ENCODE peak calls at places on chromosomes 11 and 22, in ten cellular contexts. One of them, this sample, is unnamed. For H3K9me3, the result is how much of the 10 kb centered on the place peaks cover.

GRCh38 chr11:6635082-6635932 is 16.1 kb upstream of the TPP1 start:
- DNase-seq in fibroblast of lung: peak
- DNase-seq in WERI-Rb-1: no peak
- DNase-seq in ascending aorta: no peak
- DNase-seq in A549: no peak
- DNase-seq in GM23248: peak
- DNase-seq in stomach: no peak
- DNase-seq in endothelial cell of umbilical vein: peak
- DNase-seq in tibial artery: no peak
- DNase-seq in H9: peak
- DNase-seq in this sample: peak

GRCh38 chr11:16299884-16300778 is 56.2 kb downstream of the SOX6 start:
- DNase-seq in fibroblast of lung: no peak
- DNase-seq in WERI-Rb-1: no peak
- DNase-seq in ascending aorta: no peak
- DNase-seq in A549: no peak
- DNase-seq in GM23248: no peak
- DNase-seq in stomach: no peak
- DNase-seq in endothelial cell of umbilical vein: no peak
- DNase-seq in tibial artery: no peak
- DNase-seq in H9: no peak
- DNase-seq in this sample: no peak

GRCh38 chr11:504053-504993 is 2.7 kb downstream of the RNH1 start:
- DNase-seq in fibroblast of lung: peak
- DNase-seq in WERI-Rb-1: no peak
- DNase-seq in ascending aorta: no peak
- DNase-seq in A549: no peak
- DNase-seq in GM23248: peak
- DNase-seq in stomach: peak
- DNase-seq in endothelial cell of umbilical vein: peak
- DNase-seq in tibial artery: peak
- DNase-seq in H9: no peak
- DNase-seq in this sample: no peak

GRCh38 chr11:79437274-79437980 is 3.4 kb downstream of the TENM4 start:
- DNase-seq in fibroblast of lung: peak
- DNase-seq in WERI-Rb-1: peak
- DNase-seq in ascending aorta: no peak
- DNase-seq in A549: no peak
- DNase-seq in GM23248: peak
- DNase-seq in stomach: peak
- DNase-seq in endothelial cell of umbilical vein: peak
- DNase-seq in tibial artery: peak
- DNase-seq in H9: peak
- DNase-seq in this sample: no peak

GRCh38 chr11:64571410-64572091 is 19.5 kb upstream of the SLC22A12 start:
- DNase-seq in fibroblast of lung: no peak
- DNase-seq in WERI-Rb-1: peak
- DNase-seq in ascending aorta: no peak
- DNase-seq in A549: no peak
- DNase-seq in GM23248: peak
- DNase-seq in stomach: no peak
- DNase-seq in endothelial cell of umbilical vein: no peak
- DNase-seq in tibial artery: no peak
- DNase-seq in H9: peak
- DNase-seq in this sample: peak

GRCh38 chr22:40334899-40335298 is 11.4 kb upstream of the ADSL start:
- DNase-seq in fibroblast of lung: no peak
- DNase-seq in WERI-Rb-1: no peak
- DNase-seq in ascending aorta: no peak
- DNase-seq in A549: no peak
- DNase-seq in GM23248: no peak
- DNase-seq in stomach: no peak
- DNase-seq in endothelial cell of umbilical vein: no peak
- DNase-seq in tibial artery: no peak
- DNase-seq in H9: no peak
- DNase-seq in this sample: no peak

GRCh38 chr11:108496643-108497256 is 1.4 kb downstream of the POGLUT3 start:
- DNase-seq in fibroblast of lung: peak
- DNase-seq in WERI-Rb-1: no peak
- DNase-seq in ascending aorta: no peak
- DNase-seq in A549: no peak
- DNase-seq in GM23248: peak
- DNase-seq in stomach: no peak
- DNase-seq in endothelial cell of umbilical vein: no peak
- DNase-seq in tibial artery: no peak
- DNase-seq in H9: no peak
- DNase-seq in this sample: no peak

GRCh38 chr11:128481135-128481534 is 106.2 kb downstream of the ETS1 start:
- DNase-seq in fibroblast of lung: peak
- DNase-seq in WERI-Rb-1: no peak
- DNase-seq in ascending aorta: no peak
- DNase-seq in A549: no peak
- DNase-seq in GM23248: peak
- DNase-seq in stomach: no peak
- DNase-seq in endothelial cell of umbilical vein: no peak
- DNase-seq in tibial artery: no peak
- DNase-seq in H9: no peak
- DNase-seq in this sample: no peak

GRCh38 chr11:18527512-18527911 is 770 bp upstream of the TSG101 start:
- DNase-seq in fibroblast of lung: peak
- DNase-seq in WERI-Rb-1: no peak
- DNase-seq in ascending aorta: no peak
- DNase-seq in A549: peak
- DNase-seq in GM23248: peak
- DNase-seq in stomach: no peak
- DNase-seq in endothelial cell of umbilical vein: peak
- DNase-seq in tibial artery: no peak
- DNase-seq in H9: no peak
- DNase-seq in this sample: no peak

GRCh38 chr11:66880484-66881211 is 23.8 kb downstream of the LRFN4 start:
- DNase-seq in fibroblast of lung: no peak
- DNase-seq in WERI-Rb-1: no peak
- DNase-seq in ascending aorta: no peak
- DNase-seq in A549: no peak
- DNase-seq in GM23248: no peak
- DNase-seq in stomach: peak
- DNase-seq in endothelial cell of umbilical vein: no peak
- DNase-seq in tibial artery: no peak
- DNase-seq in H9: peak
- DNase-seq in this sample: no peak

GRCh38 chr11:70477607-70478006 is 79.3 kb downstream of the CTTN start:
- DNase-seq in fibroblast of lung: no peak
- DNase-seq in WERI-Rb-1: peak
- DNase-seq in ascending aorta: no peak
- DNase-seq in A549: no peak
- DNase-seq in GM23248: no peak
- DNase-seq in stomach: no peak
- DNase-seq in endothelial cell of umbilical vein: no peak
- DNase-seq in tibial artery: no peak
- DNase-seq in H9: no peak
- DNase-seq in this sample: no peak

GRCh38 chr22:18968011-18968749 is 32.1 kb upstream of the PRODH start:
- DNase-seq in fibroblast of lung: peak
- DNase-seq in WERI-Rb-1: no peak
- DNase-seq in ascending aorta: no peak
- DNase-seq in A549: no peak
- DNase-seq in GM23248: peak
- DNase-seq in stomach: no peak
- DNase-seq in endothelial cell of umbilical vein: no peak
- DNase-seq in tibial artery: no peak
- DNase-seq in H9: peak
- DNase-seq in this sample: peak

DNA sequence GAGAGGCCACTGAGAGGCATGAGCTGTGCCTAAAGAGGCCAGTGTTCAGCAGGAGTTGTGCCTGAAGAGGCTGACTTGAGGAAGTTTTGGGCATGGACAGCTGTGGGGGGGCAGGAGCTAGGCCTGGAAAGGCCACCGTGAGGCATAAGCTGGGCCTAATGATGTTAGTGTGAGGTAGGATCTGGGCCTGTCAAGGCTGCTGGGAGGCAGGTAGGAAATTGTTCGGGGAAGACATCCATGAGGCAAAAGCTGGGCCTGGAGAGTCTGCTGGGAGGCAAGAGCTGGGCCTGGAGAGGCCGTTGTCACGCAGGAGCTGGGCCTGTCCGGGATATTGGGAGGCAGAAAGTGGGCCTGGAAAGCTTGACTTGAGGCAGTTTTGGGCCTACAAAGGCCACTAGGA is 44.9 kb downstream of the OR4C45 start:
- DNase-seq in fibroblast of lung: no peak
- DNase-seq in WERI-Rb-1: no peak
- DNase-seq in ascending aorta: no peak
- DNase-seq in A549: no peak
- DNase-seq in GM23248: no peak
- DNase-seq in stomach: no peak
- DNase-seq in endothelial cell of umbilical vein: no peak
- DNase-seq in tibial artery: no peak
- DNase-seq in H9: no peak
- DNase-seq in this sample: no peak
- H3K9me3 ChIP-seq in fibroblast of lung: under half
- H3K9me3 ChIP-seq in WERI-Rb-1: under half
- H3K9me3 ChIP-seq in ascending aorta: under half
- H3K9me3 ChIP-seq in A549: under half
- H3K9me3 ChIP-seq in GM23248: under half
- H3K9me3 ChIP-seq in stomach: under half
- H3K9me3 ChIP-seq in endothelial cell of umbilical vein: under half
- H3K9me3 ChIP-seq in tibial artery: under half
- H3K9me3 ChIP-seq in H9: half or more
- H3K9me3 ChIP-seq in this sample: under half

DNA sequence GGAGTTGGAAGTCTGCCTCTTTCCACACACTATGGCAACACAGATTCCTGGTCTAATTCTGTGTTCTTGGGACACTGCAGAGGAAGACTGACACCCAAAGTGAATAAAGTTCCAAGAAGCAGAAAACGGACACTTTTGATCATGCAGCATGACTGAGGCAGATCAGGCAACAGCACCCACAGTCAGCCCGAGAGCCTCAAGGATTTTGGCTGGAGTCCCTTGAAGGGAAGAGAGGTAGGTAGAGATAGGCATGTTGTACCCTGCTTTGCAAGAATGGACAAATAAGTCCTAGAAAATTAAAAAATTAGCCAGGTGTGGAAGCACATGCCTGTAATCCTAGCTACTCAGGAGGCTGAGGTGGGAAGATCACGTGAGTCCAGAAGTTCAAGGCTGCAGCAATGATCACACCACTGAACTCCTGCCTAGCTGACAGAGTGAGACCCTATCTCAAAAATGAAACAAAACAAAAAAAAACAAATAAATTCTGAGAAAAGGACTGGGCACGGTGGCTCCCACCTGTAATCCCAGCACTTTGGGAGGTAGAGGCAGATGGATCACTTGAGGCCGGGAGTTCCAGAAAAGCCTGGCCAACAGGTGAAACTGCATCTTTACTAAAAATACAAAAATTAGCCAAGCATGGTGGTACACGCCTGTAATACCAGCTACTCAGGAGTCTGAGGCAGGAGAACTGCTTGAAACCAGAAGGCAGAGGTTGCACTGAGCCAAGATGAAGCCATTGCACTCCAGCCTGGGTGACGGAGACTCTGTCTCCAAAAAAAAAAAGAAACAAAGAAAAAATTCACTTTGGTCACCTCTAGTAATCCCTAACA is 6.9 kb downstream of the SLC43A1 start:
- DNase-seq in fibroblast of lung: no peak
- DNase-seq in WERI-Rb-1: no peak
- DNase-seq in ascending aorta: no peak
- DNase-seq in A549: no peak
- DNase-seq in GM23248: no peak
- DNase-seq in stomach: no peak
- DNase-seq in endothelial cell of umbilical vein: no peak
- DNase-seq in tibial artery: no peak
- DNase-seq in H9: no peak
- DNase-seq in this sample: no peak
- H3K9me3 ChIP-seq in fibroblast of lung: under half
- H3K9me3 ChIP-seq in WERI-Rb-1: under half
- H3K9me3 ChIP-seq in ascending aorta: under half
- H3K9me3 ChIP-seq in A549: under half
- H3K9me3 ChIP-seq in GM23248: under half
- H3K9me3 ChIP-seq in stomach: under half
- H3K9me3 ChIP-seq in endothelial cell of umbilical vein: under half
- H3K9me3 ChIP-seq in tibial artery: under half
- H3K9me3 ChIP-seq in H9: under half
- H3K9me3 ChIP-seq in this sample: under half

GRCh38 chr11:26696330-26696729 is 25.5 kb downstream of the SLC5A12 start:
- DNase-seq in fibroblast of lung: no peak
- DNase-seq in WERI-Rb-1: no peak
- DNase-seq in ascending aorta: no peak
- DNase-seq in A549: no peak
- DNase-seq in GM23248: no peak
- DNase-seq in stomach: no peak
- DNase-seq in endothelial cell of umbilical vein: no peak
- DNase-seq in tibial artery: no peak
- DNase-seq in H9: no peak
- DNase-seq in this sample: no peak
- H3K9me3 ChIP-seq in fibroblast of lung: under half
- H3K9me3 ChIP-seq in WERI-Rb-1: under half
- H3K9me3 ChIP-seq in ascending aorta: under half
- H3K9me3 ChIP-seq in A549: under half
- H3K9me3 ChIP-seq in GM23248: under half
- H3K9me3 ChIP-seq in stomach: under half
- H3K9me3 ChIP-seq in endothelial cell of umbilical vein: under half
- H3K9me3 ChIP-seq in tibial artery: under half
- H3K9me3 ChIP-seq in H9: under half
- H3K9me3 ChIP-seq in this sample: under half

GRCh38 chr22:47369431-47370015 is 607.1 kb downstream of the TBC1D22A start:
- DNase-seq in fibroblast of lung: no peak
- DNase-seq in WERI-Rb-1: peak
- DNase-seq in ascending aorta: no peak
- DNase-seq in A549: no peak
- DNase-seq in GM23248: no peak
- DNase-seq in stomach: peak
- DNase-seq in endothelial cell of umbilical vein: no peak
- DNase-seq in tibial artery: no peak
- DNase-seq in H9: no peak
- DNase-seq in this sample: no peak

GRCh38 chr22:47370448-47371262 is 608.2 kb downstream of the TBC1D22A start:
- DNase-seq in fibroblast of lung: no peak
- DNase-seq in WERI-Rb-1: peak
- DNase-seq in ascending aorta: no peak
- DNase-seq in A549: no peak
- DNase-seq in GM23248: no peak
- DNase-seq in stomach: peak
- DNase-seq in endothelial cell of umbilical vein: no peak
- DNase-seq in tibial artery: peak
- DNase-seq in H9: no peak
- DNase-seq in this sample: no peak

GRCh38 chr22:47372111-47372581 is 609.7 kb downstream of the TBC1D22A start:
- DNase-seq in fibroblast of lung: no peak
- DNase-seq in WERI-Rb-1: peak
- DNase-seq in ascending aorta: no peak
- DNase-seq in A549: no peak
- DNase-seq in GM23248: no peak
- DNase-seq in stomach: peak
- DNase-seq in endothelial cell of umbilical vein: no peak
- DNase-seq in tibial artery: no peak
- DNase-seq in H9: no peak
- DNase-seq in this sample: peak

GRCh38 chr22:47372596-47373385 is 610.3 kb downstream of the TBC1D22A start:
- DNase-seq in fibroblast of lung: no peak
- DNase-seq in WERI-Rb-1: peak
- DNase-seq in ascending aorta: no peak
- DNase-seq in A549: no peak
- DNase-seq in GM23248: no peak
- DNase-seq in stomach: peak
- DNase-seq in endothelial cell of umbilical vein: no peak
- DNase-seq in tibial artery: no peak
- DNase-seq in H9: no peak
- DNase-seq in this sample: no peak

GRCh38 chr22:47371263-47372090 is 609.0 kb downstream of the TBC1D22A start:
- DNase-seq in fibroblast of lung: no peak
- DNase-seq in WERI-Rb-1: peak
- DNase-seq in ascending aorta: no peak
- DNase-seq in A549: no peak
- DNase-seq in GM23248: no peak
- DNase-seq in stomach: peak
- DNase-seq in endothelial cell of umbilical vein: no peak
- DNase-seq in tibial artery: no peak
- DNase-seq in H9: peak
- DNase-seq in this sample: peak
- H3K9me3 ChIP-seq in fibroblast of lung: under half
- H3K9me3 ChIP-seq in WERI-Rb-1: under half
- H3K9me3 ChIP-seq in ascending aorta: under half
- H3K9me3 ChIP-seq in A549: under half
- H3K9me3 ChIP-seq in GM23248: under half
- H3K9me3 ChIP-seq in stomach: under half
- H3K9me3 ChIP-seq in endothelial cell of umbilical vein: under half
- H3K9me3 ChIP-seq in tibial artery: under half
- H3K9me3 ChIP-seq in H9: half or more
- H3K9me3 ChIP-seq in this sample: under half